ENCODE peak calls at places on chromosomes 16 and 17, in four cellular contexts. E is lower lobe of right lung, V is psoas muscle, S is heart left ventricle. A is an unnamed sample.

GRCh38 chr16:24540575-24541240 is 1.3 kb downstream of the RBBP6 start:
- DNase-seq in E (no peak), V (no peak), S (no peak), A (no peak)

GRCh38 chr16:27823438-27823820 is 240.1 kb downstream of the GSG1L start:
- DNase-seq in E (no peak), V (no peak), S (no peak), A (no peak)

GRCh38 chr16:13453938-13454553 is 465.9 kb upstream of the ERCC4 start:
- DNase-seq in E (no peak), V (no peak), S (no peak), A (no peak)

GRCh38 chr16:28553776-28554633 is at the start of gene SGF29:
- DNase-seq in E (peak; percentile 94), V (peak; percentile 91), S (peak; percentile 94), A (peak; percentile 91)

GRCh38 chr17:31373150-31374082 is 18.1 kb upstream of the RAB11FIP4 start:
- DNase-seq in E (no peak), V (no peak), S (no peak), A (no peak)

GRCh38 chr16:9047689-9048301 is 43.6 kb upstream of the HAPSTR1 start:
- DNase-seq in E (peak; percentile 70), V (peak; percentile 87), S (peak; percentile 85), A (no peak)

GRCh38 chr17:77110006-77110374 is 30.8 kb upstream of the SEC14L1 start:
- DNase-seq in E (no peak), V (no peak), S (no peak), A (no peak)

GRCh38 chr17:68182016-68182315 is 65.9 kb upstream of the AMZ2 start:
- DNase-seq in E (no peak), V (no peak), S (no peak), A (no peak)

GRCh38 chr17:48577946-48578615 is at the start of gene HOXB4:
- DNase-seq in E (peak; percentile 73), V (peak; percentile 80), S (peak; percentile 81), A (peak; percentile 73)

GRCh38 chr17:58666858-58667267 is 25.0 kb downstream of the TEX14 start:
- DNase-seq in E (peak; percentile 89), V (peak; percentile 25), S (peak; percentile 82), A (peak; percentile 44)

GRCh38 chr17:50049636-50050035 is 6.3 kb upstream of the ITGA3 start:
- DNase-seq in E (no peak), V (no peak), S (no peak), A (no peak)

GRCh38 chr17:17305282-17305801 is 2.2 kb downstream of the NT5M start:
- DNase-seq in E (no peak), V (no peak), S (no peak), A (peak; percentile 31)

GRCh38 chr16:54627616-54628015 is 303.0 kb upstream of the IRX5 start:
- DNase-seq in E (no peak), V (no peak), S (no peak), A (no peak)

GRCh38 chr17:40561871-40562611 is 3.2 kb downstream of the CCR7 start:
- DNase-seq in E (no peak), V (no peak), S (no peak), A (peak; percentile 58)

GRCh38 chr17:48639136-48639535 is 13.0 kb upstream of the HOXB9 start:
- DNase-seq in E (no peak), V (no peak), S (no peak), A (no peak)

GRCh38 chr16:75017670-75018525 is 19.1 kb downstream of the ZNRF1 start:
- DNase-seq in E (no peak), V (no peak), S (no peak), A (no peak)

GRCh38 chr17:79732804-79733691 is 2.3 kb downstream of the ENPP7 start:
- DNase-seq in E (no peak), V (no peak), S (peak; percentile 38), A (peak; percentile 12)

GRCh38 chr16:80544326-80544725 is 3.5 kb downstream of the DYNLRB2 start:
- DNase-seq in E (no peak), V (no peak), S (no peak), A (no peak)

GRCh38 chr17:61152898-61153297 is 246.7 kb upstream of the TBX2 start:
- DNase-seq in E (no peak), V (no peak), S (no peak), A (no peak)

GRCh38 chr17:11240041-11240801 is 792 bp upstream of the SHISA6 start:
- DNase-seq in E (no peak), V (peak; percentile 34), S (no peak), A (no peak)

GRCh38 chr17:83002118-83002805 is 77.1 kb upstream of the METRNL start:
- DNase-seq in E (no peak), V (no peak), S (no peak), A (no peak)

GRCh38 chr17:41098042-41098441 is at the start of gene KRTAP4-8:
- DNase-seq in E (no peak), V (no peak), S (no peak), A (no peak)

GRCh38 chr17:80187493-80187892 is 17.7 kb downstream of the CARD14 start:
- DNase-seq in E (peak; percentile 65), V (peak; percentile 70), S (peak; percentile 64), A (no peak)

GRCh38 chr16:19559242-19559910 is 3.9 kb downstream of the VPS35L start:
- DNase-seq in E (no peak), V (no peak), S (no peak), A (peak; percentile 14)

GRCh38 chr17:2444382-2444781 is 43.5 kb upstream of the MNT start:
- DNase-seq in E (no peak), V (no peak), S (no peak), A (no peak)

GRCh38 chr16:4489030-4489429 is 12.8 kb downstream of the HMOX2 start:
- DNase-seq in E (no peak), V (no peak), S (no peak), A (no peak)

GRCh38 chr17:72989074-72989610 is 103.3 kb downstream of the SLC39A11 start:
- DNase-seq in E (no peak), V (no peak), S (no peak), A (no peak)

GRCh38 chr17:37676115-37676925 is 33.1 kb upstream of the DDX52 start:
- DNase-seq in E (no peak), V (no peak), S (no peak), A (no peak)

GRCh38 chr16:9489823-9490467 is 398.5 kb downstream of the HAPSTR1 start:
- DNase-seq in E (peak; percentile 49), V (no peak), S (peak; percentile 68), A (no peak)

GRCh38 chr17:4788807-4789700 is at the start of gene GLTPD2:
- DNase-seq in E (no peak), V (no peak), S (no peak), A (no peak)

GRCh38 chr17:4788159-4788806 is 481 bp upstream of the GLTPD2 start:
- DNase-seq in E (no peak), V (no peak), S (no peak), A (no peak)

GRCh38 chr17:4786111-4786491 is at the start of gene VMO1:
- DNase-seq in E (no peak), V (no peak), S (peak; percentile 40), A (no peak)

GRCh38 chr17:4785311-4786110 is 653 bp downstream of the VMO1 start:
- DNase-seq in E (no peak), V (no peak), S (no peak), A (no peak)

DNA sequence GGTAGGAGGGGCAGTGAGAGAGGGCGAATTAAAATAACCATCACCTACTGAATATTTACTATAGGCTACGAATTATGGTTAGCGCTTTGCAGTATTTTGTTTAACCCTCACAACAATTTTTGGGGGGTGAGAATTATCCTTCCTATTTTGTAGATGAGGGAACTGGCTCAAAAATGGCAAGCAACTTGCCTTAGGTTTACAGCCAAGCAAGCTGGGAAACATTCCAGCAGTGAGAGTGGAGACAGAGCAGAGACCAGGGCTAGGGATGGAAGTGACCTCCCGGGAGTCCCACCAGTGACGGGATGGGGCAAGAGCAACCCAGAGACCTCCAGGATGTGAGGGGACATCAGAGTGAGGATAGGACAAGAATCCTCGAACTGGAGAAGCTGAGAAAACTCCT is 352 bp upstream of the VMO1 start:
- DNase-seq in E (no peak), V (no peak), S (no peak), A (no peak)
- H3K4me3 ChIP-seq in E (peak overlapping the region; percentile 34), V (peak overlapping the region; percentile 52), S (peak overlapping the region; percentile 37), A (no peak overlapping the region)

GRCh38 chr17:14305785-14306496 is 5.1 kb downstream of the HS3ST3B1 start:
- DNase-seq in E (no peak), V (no peak), S (no peak), A (no peak)

GRCh38 chr17:14308965-14309879 is 8.3 kb downstream of the HS3ST3B1 start:
- DNase-seq in E (peak; percentile 89), V (peak; percentile 88), S (peak; percentile 90), A (peak; percentile 92)

GRCh38 chr17:14308636-14308964 is 7.7 kb downstream of the HS3ST3B1 start:
- DNase-seq in E (no peak), V (no peak), S (no peak), A (no peak)

GRCh38 chr17:14306602-14307001 is 5.7 kb downstream of the HS3ST3B1 start:
- DNase-seq in E (no peak), V (no peak), S (no peak), A (no peak)

DNA sequence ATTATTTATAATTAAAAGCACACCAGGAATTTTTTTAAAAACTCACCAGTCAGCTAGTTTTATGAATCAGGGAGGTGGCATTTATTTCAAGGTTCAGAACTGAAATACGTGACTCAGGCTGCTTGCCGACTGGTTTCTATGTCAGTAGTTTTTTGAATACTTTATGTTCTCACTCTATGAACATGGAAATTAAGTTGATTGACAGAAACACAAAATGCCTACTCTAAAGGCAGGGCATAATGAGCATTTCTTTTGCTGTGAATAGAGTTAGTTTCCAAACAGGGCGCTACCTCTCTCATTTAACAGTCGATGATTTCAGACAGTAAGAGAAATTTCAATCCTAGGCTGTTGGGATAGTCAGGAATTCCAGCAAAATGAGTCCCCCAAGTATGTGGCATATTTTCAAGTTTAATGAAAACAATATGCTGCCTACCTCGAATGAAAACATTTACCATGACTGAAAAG is 6.7 kb downstream of the HS3ST3B1 start:
- DNase-seq in E (no peak), V (no peak), S (no peak), A (no peak)
- H3K4me3 ChIP-seq in E (no peak overlapping the region), V (no peak overlapping the region), S (no peak overlapping the region), A (no peak overlapping the region)

GRCh38 chr16:716250-716607 is 1.3 kb downstream of the METRN start:
- DNase-seq in E (no peak), V (no peak), S (no peak), A (no peak)
- H3K4me3 ChIP-seq in E (peak overlapping the region; percentile 77), V (peak overlapping the region; percentile 74), S (peak overlapping the region; percentile 62), A (no peak overlapping the region)

DNA sequence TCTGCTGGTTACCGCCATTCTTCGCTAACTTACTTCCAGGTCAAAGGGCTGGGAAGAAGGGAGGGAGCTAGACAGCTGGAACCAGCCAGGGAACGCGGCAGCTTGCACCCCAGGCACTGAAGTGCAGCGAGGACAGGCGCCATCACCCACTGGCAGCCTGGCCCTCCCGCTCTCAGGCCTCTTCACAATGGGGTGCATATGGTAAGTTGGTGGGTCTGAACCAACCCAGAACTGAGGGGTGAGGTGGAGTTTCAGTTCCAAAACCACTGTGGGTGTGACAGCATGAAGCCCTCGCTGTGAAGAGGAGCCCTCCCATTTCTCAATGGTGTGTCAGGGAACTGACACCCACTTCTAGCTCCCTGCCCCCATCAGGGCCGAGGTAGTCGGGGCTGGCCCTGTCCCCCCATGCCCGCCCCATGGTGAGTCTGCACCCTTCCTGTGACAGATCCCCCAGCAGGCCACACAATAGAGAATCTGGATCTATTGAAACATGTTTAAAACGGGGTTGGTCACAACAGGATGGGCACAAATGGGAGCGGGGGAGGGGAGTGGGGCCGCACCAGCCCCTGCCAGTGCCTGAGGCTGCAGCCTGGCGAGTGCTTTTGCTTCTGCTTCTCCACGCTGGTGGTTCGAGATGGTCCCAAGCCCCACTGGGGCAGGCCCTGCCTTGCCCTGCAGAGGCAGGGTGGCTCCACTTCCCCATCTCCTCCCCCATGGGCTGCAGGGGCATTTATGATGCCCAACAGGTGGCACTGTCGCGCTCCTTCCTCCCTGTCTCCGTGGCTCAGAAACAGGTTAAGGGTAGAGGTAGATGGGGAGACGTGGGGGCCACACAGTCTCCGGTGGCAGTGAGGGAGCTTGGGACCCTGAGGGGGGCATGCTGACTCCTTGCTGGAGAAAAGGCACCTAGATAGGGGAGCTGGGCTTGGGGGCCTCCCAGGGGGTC is 2.3 kb downstream of the LIMD2 start:
- DNase-seq in E (peak; percentile 84), V (peak; percentile 57), S (peak; percentile 64), A (peak; percentile 70)
- H3K4me3 ChIP-seq in E (peak overlapping the region; percentile 49), V (peak overlapping the region; percentile 67), S (peak overlapping the region; percentile 43), A (peak overlapping the region; percentile 80)